ENCODE peak calls at places on chromosome 11, in nine cellular contexts. One of them, this sample, is unnamed.

GRCh38 chr11:12388939-12389670 is 11.7 kb downstream of the PARVA start:
- DNase-seq in psoas muscle: no peak
- DNase-seq in HAP-1: no peak
- DNase-seq in neuronal stem cell: no peak
- DNase-seq in OCI-M1: no peak
- DNase-seq in heart right ventricle: no peak
- DNase-seq in activated T-helper 1 cell treated with anti-CD3 and anti-CD28 coated beads, Interleukin-2, amount 50 U/mL, for 16 hours: no peak
- DNase-seq in activated CD4-positive, alpha-beta T cell treated with anti-CD3 and anti-CD28 coated beads for 1 hour: no peak
- DNase-seq in caudate nucleus: no peak
- DNase-seq in this sample: no peak

GRCh38 chr11:1554981-1555712 is 16.9 kb downstream of the DUSP8 start:
- DNase-seq in heart right ventricle: no peak
- DNase-seq in activated CD4-positive, alpha-beta T cell treated with anti-CD3 and anti-CD28 coated beads for 1 hour: no peak
- DNase-seq in neuronal stem cell: no peak
- DNase-seq in psoas muscle: peak
- DNase-seq in activated T-helper 1 cell treated with anti-CD3 and anti-CD28 coated beads, Interleukin-2, amount 50 U/mL, for 16 hours: no peak
- DNase-seq in caudate nucleus: no peak
- DNase-seq in OCI-M1: no peak
- DNase-seq in HAP-1: no peak
- DNase-seq in this sample: no peak

GRCh38 chr11:1478011-1478410 is 8.6 kb downstream of the MOB2 start:
- DNase-seq in psoas muscle: peak
- DNase-seq in heart right ventricle: peak
- DNase-seq in neuronal stem cell: no peak
- DNase-seq in caudate nucleus: no peak
- DNase-seq in activated CD4-positive, alpha-beta T cell treated with anti-CD3 and anti-CD28 coated beads for 1 hour: no peak
- DNase-seq in HAP-1: no peak
- DNase-seq in OCI-M1: no peak
- DNase-seq in activated T-helper 1 cell treated with anti-CD3 and anti-CD28 coated beads, Interleukin-2, amount 50 U/mL, for 16 hours: no peak
- DNase-seq in this sample: no peak

GRCh38 chr11:110409174-110409573 is 20.6 kb upstream of the FDX1 start:
- DNase-seq in activated CD4-positive, alpha-beta T cell treated with anti-CD3 and anti-CD28 coated beads for 1 hour: no peak
- DNase-seq in activated T-helper 1 cell treated with anti-CD3 and anti-CD28 coated beads, Interleukin-2, amount 50 U/mL, for 16 hours: no peak
- DNase-seq in neuronal stem cell: no peak
- DNase-seq in OCI-M1: peak
- DNase-seq in psoas muscle: no peak
- DNase-seq in HAP-1: no peak
- DNase-seq in heart right ventricle: no peak
- DNase-seq in caudate nucleus: no peak
- DNase-seq in this sample: no peak

GRCh38 chr11:123797065-123797940 is 8.8 kb downstream of the OR6M1 start:
- DNase-seq in OCI-M1: no peak
- DNase-seq in caudate nucleus: no peak
- DNase-seq in activated T-helper 1 cell treated with anti-CD3 and anti-CD28 coated beads, Interleukin-2, amount 50 U/mL, for 16 hours: no peak
- DNase-seq in activated CD4-positive, alpha-beta T cell treated with anti-CD3 and anti-CD28 coated beads for 1 hour: no peak
- DNase-seq in psoas muscle: no peak
- DNase-seq in heart right ventricle: no peak
- DNase-seq in HAP-1: no peak
- DNase-seq in neuronal stem cell: no peak
- DNase-seq in this sample: no peak

GRCh38 chr11:117925198-117925925 is 3.8 kb downstream of the TMPRSS13 start:
- DNase-seq in HAP-1: no peak
- DNase-seq in caudate nucleus: no peak
- DNase-seq in activated T-helper 1 cell treated with anti-CD3 and anti-CD28 coated beads, Interleukin-2, amount 50 U/mL, for 16 hours: no peak
- DNase-seq in psoas muscle: no peak
- DNase-seq in OCI-M1: no peak
- DNase-seq in neuronal stem cell: no peak
- DNase-seq in heart right ventricle: peak
- DNase-seq in activated CD4-positive, alpha-beta T cell treated with anti-CD3 and anti-CD28 coated beads for 1 hour: no peak
- DNase-seq in this sample: no peak

GRCh38 chr11:35852056-35852455 is 91.8 kb upstream of the LDLRAD3 start:
- DNase-seq in activated CD4-positive, alpha-beta T cell treated with anti-CD3 and anti-CD28 coated beads for 1 hour: no peak
- DNase-seq in heart right ventricle: no peak
- DNase-seq in caudate nucleus: no peak
- DNase-seq in neuronal stem cell: no peak
- DNase-seq in OCI-M1: no peak
- DNase-seq in psoas muscle: peak
- DNase-seq in HAP-1: no peak
- DNase-seq in activated T-helper 1 cell treated with anti-CD3 and anti-CD28 coated beads, Interleukin-2, amount 50 U/mL, for 16 hours: no peak
- DNase-seq in this sample: no peak

GRCh38 chr11:60658409-60658808 is 41.0 kb upstream of the MS4A8 start:
- DNase-seq in activated T-helper 1 cell treated with anti-CD3 and anti-CD28 coated beads, Interleukin-2, amount 50 U/mL, for 16 hours: no peak
- DNase-seq in heart right ventricle: no peak
- DNase-seq in caudate nucleus: no peak
- DNase-seq in psoas muscle: no peak
- DNase-seq in activated CD4-positive, alpha-beta T cell treated with anti-CD3 and anti-CD28 coated beads for 1 hour: no peak
- DNase-seq in OCI-M1: no peak
- DNase-seq in neuronal stem cell: no peak
- DNase-seq in HAP-1: no peak
- DNase-seq in this sample: no peak

GRCh38 chr11:17496406-17496805 is 19.8 kb upstream of the ABCC8 start:
- DNase-seq in neuronal stem cell: no peak
- DNase-seq in HAP-1: no peak
- DNase-seq in heart right ventricle: no peak
- DNase-seq in activated CD4-positive, alpha-beta T cell treated with anti-CD3 and anti-CD28 coated beads for 1 hour: no peak
- DNase-seq in OCI-M1: no peak
- DNase-seq in caudate nucleus: no peak
- DNase-seq in psoas muscle: no peak
- DNase-seq in activated T-helper 1 cell treated with anti-CD3 and anti-CD28 coated beads, Interleukin-2, amount 50 U/mL, for 16 hours: no peak
- DNase-seq in this sample: no peak